ENCODE peak calls at places on chromosomes 16 and 17, in seven cellular contexts. One of them, this sample, is unnamed.

GRCh38 chr16:26269663-26270062 is 577.9 kb downstream of the HS3ST4 start:
- DNase-seq in MCF 10A: no peak
- DNase-seq in tibial artery: no peak
- DNase-seq in breast epithelium: no peak
- DNase-seq in heart left ventricle: no peak
- DNase-seq in activated CD8-positive, alpha-beta T cell treated with anti-CD3 and anti-CD28 coated beads for 36 hours: no peak
- DNase-seq in Panc1: no peak
- DNase-seq in this sample: no peak

GRCh38 chr16:85658504-85659326 is 30.0 kb downstream of the GINS2 start:
- DNase-seq in MCF 10A: no peak
- DNase-seq in tibial artery: no peak
- DNase-seq in breast epithelium: no peak
- DNase-seq in heart left ventricle: no peak
- DNase-seq in activated CD8-positive, alpha-beta T cell treated with anti-CD3 and anti-CD28 coated beads for 36 hours: no peak
- DNase-seq in Panc1: no peak
- DNase-seq in this sample: peak

GRCh38 chr17:59180626-59181025 is 25.1 kb downstream of the PRR11 start:
- DNase-seq in MCF 10A: no peak
- DNase-seq in tibial artery: no peak
- DNase-seq in breast epithelium: no peak
- DNase-seq in heart left ventricle: no peak
- DNase-seq in activated CD8-positive, alpha-beta T cell treated with anti-CD3 and anti-CD28 coated beads for 36 hours: no peak
- DNase-seq in Panc1: no peak
- DNase-seq in this sample: no peak

GRCh38 chr16:2874584-2875362 is 8.2 kb upstream of the FLYWCH2 start:
- DNase-seq in MCF 10A: peak
- DNase-seq in tibial artery: peak
- DNase-seq in breast epithelium: peak
- DNase-seq in heart left ventricle: peak
- DNase-seq in activated CD8-positive, alpha-beta T cell treated with anti-CD3 and anti-CD28 coated beads for 36 hours: peak
- DNase-seq in Panc1: no peak
- DNase-seq in this sample: no peak

GRCh38 chr17:13353590-13353989 is 248.1 kb downstream of the HS3ST3A1 start:
- DNase-seq in MCF 10A: no peak
- DNase-seq in tibial artery: no peak
- DNase-seq in breast epithelium: no peak
- DNase-seq in heart left ventricle: peak
- DNase-seq in activated CD8-positive, alpha-beta T cell treated with anti-CD3 and anti-CD28 coated beads for 36 hours: no peak
- DNase-seq in Panc1: no peak
- DNase-seq in this sample: no peak

GRCh38 chr16:3520398-3520797 is 19.6 kb downstream of the CLUAP1 start:
- DNase-seq in MCF 10A: no peak
- DNase-seq in tibial artery: no peak
- DNase-seq in breast epithelium: no peak
- DNase-seq in heart left ventricle: no peak
- DNase-seq in activated CD8-positive, alpha-beta T cell treated with anti-CD3 and anti-CD28 coated beads for 36 hours: no peak
- DNase-seq in Panc1: no peak
- DNase-seq in this sample: no peak

GRCh38 chr17:66964083-66964771 is at the start of gene CACNG4:
- DNase-seq in MCF 10A: no peak
- DNase-seq in tibial artery: no peak
- DNase-seq in breast epithelium: no peak
- DNase-seq in heart left ventricle: no peak
- DNase-seq in activated CD8-positive, alpha-beta T cell treated with anti-CD3 and anti-CD28 coated beads for 36 hours: no peak
- DNase-seq in Panc1: no peak
- DNase-seq in this sample: no peak

GRCh38 chr17:70172921-70173320 is 3.6 kb downstream of the KCNJ2 start:
- DNase-seq in MCF 10A: peak
- DNase-seq in tibial artery: no peak
- DNase-seq in breast epithelium: no peak
- DNase-seq in heart left ventricle: no peak
- DNase-seq in activated CD8-positive, alpha-beta T cell treated with anti-CD3 and anti-CD28 coated beads for 36 hours: no peak
- DNase-seq in Panc1: no peak
- DNase-seq in this sample: no peak

GRCh38 chr16:78478267-78478821 is 378.9 kb downstream of the WWOX start:
- DNase-seq in MCF 10A: peak
- DNase-seq in tibial artery: no peak
- DNase-seq in breast epithelium: no peak
- DNase-seq in heart left ventricle: no peak
- DNase-seq in activated CD8-positive, alpha-beta T cell treated with anti-CD3 and anti-CD28 coated beads for 36 hours: peak
- DNase-seq in Panc1: no peak
- DNase-seq in this sample: no peak

GRCh38 chr16:14125708-14126107 is 54.6 kb downstream of the MRTFB start:
- DNase-seq in MCF 10A: no peak
- DNase-seq in tibial artery: no peak
- DNase-seq in breast epithelium: no peak
- DNase-seq in heart left ventricle: no peak
- DNase-seq in activated CD8-positive, alpha-beta T cell treated with anti-CD3 and anti-CD28 coated beads for 36 hours: no peak
- DNase-seq in Panc1: no peak
- DNase-seq in this sample: no peak

GRCh38 chr16:26710475-26710874 is 356.3 kb upstream of the C16orf82 start:
- DNase-seq in MCF 10A: no peak
- DNase-seq in tibial artery: no peak
- DNase-seq in breast epithelium: no peak
- DNase-seq in heart left ventricle: no peak
- DNase-seq in activated CD8-positive, alpha-beta T cell treated with anti-CD3 and anti-CD28 coated beads for 36 hours: no peak
- DNase-seq in Panc1: no peak
- DNase-seq in this sample: no peak

GRCh38 chr17:2213291-2213960 is 90.2 kb downstream of the SMG6 start:
- DNase-seq in MCF 10A: no peak
- DNase-seq in tibial artery: no peak
- DNase-seq in breast epithelium: no peak
- DNase-seq in heart left ventricle: peak
- DNase-seq in activated CD8-positive, alpha-beta T cell treated with anti-CD3 and anti-CD28 coated beads for 36 hours: no peak
- DNase-seq in Panc1: no peak
- DNase-seq in this sample: no peak

GRCh38 chr17:59829217-59830006 is 63.3 kb downstream of the TUBD1 start:
- DNase-seq in MCF 10A: peak
- DNase-seq in tibial artery: no peak
- DNase-seq in breast epithelium: no peak
- DNase-seq in heart left ventricle: peak
- DNase-seq in activated CD8-positive, alpha-beta T cell treated with anti-CD3 and anti-CD28 coated beads for 36 hours: peak
- DNase-seq in Panc1: peak
- DNase-seq in this sample: no peak

GRCh38 chr17:56909742-56910508 is 3.9 kb downstream of the TRIM25 start:
- DNase-seq in MCF 10A: no peak
- DNase-seq in tibial artery: peak
- DNase-seq in breast epithelium: no peak
- DNase-seq in heart left ventricle: peak
- DNase-seq in activated CD8-positive, alpha-beta T cell treated with anti-CD3 and anti-CD28 coated beads for 36 hours: no peak
- DNase-seq in Panc1: no peak
- DNase-seq in this sample: no peak

GRCh38 chr16:70770968-70771552 is 29.9 kb downstream of the VAC14 start:
- DNase-seq in MCF 10A: peak
- DNase-seq in tibial artery: peak
- DNase-seq in breast epithelium: peak
- DNase-seq in heart left ventricle: peak
- DNase-seq in activated CD8-positive, alpha-beta T cell treated with anti-CD3 and anti-CD28 coated beads for 36 hours: peak
- DNase-seq in Panc1: peak
- DNase-seq in this sample: peak

GRCh38 chr16:25177831-25178688 is 38.7 kb upstream of the AQP8 start:
- DNase-seq in MCF 10A: no peak
- DNase-seq in tibial artery: no peak
- DNase-seq in breast epithelium: no peak
- DNase-seq in heart left ventricle: no peak
- DNase-seq in activated CD8-positive, alpha-beta T cell treated with anti-CD3 and anti-CD28 coated beads for 36 hours: no peak
- DNase-seq in Panc1: no peak
- DNase-seq in this sample: peak

GRCh38 chr16:75296606-75297005 is 45.2 kb upstream of the BCAR1 start:
- DNase-seq in MCF 10A: no peak
- DNase-seq in tibial artery: no peak
- DNase-seq in breast epithelium: no peak
- DNase-seq in heart left ventricle: peak
- DNase-seq in activated CD8-positive, alpha-beta T cell treated with anti-CD3 and anti-CD28 coated beads for 36 hours: no peak
- DNase-seq in Panc1: no peak
- DNase-seq in this sample: no peak

GRCh38 chr16:85083051-85083639 is 29.1 kb downstream of the CIBAR2 start:
- DNase-seq in MCF 10A: no peak
- DNase-seq in tibial artery: no peak
- DNase-seq in breast epithelium: no peak
- DNase-seq in heart left ventricle: no peak
- DNase-seq in activated CD8-positive, alpha-beta T cell treated with anti-CD3 and anti-CD28 coated beads for 36 hours: no peak
- DNase-seq in Panc1: no peak
- DNase-seq in this sample: no peak

GRCh38 chr17:50072130-50072529 is 16.2 kb downstream of the ITGA3 start:
- DNase-seq in MCF 10A: no peak
- DNase-seq in tibial artery: no peak
- DNase-seq in breast epithelium: no peak
- DNase-seq in heart left ventricle: no peak
- DNase-seq in activated CD8-positive, alpha-beta T cell treated with anti-CD3 and anti-CD28 coated beads for 36 hours: no peak
- DNase-seq in Panc1: no peak
- DNase-seq in this sample: peak

GRCh38 chr17:15019158-15019557 is 246.0 kb downstream of the PMP22 start:
- DNase-seq in MCF 10A: no peak
- DNase-seq in tibial artery: no peak
- DNase-seq in breast epithelium: no peak
- DNase-seq in heart left ventricle: no peak
- DNase-seq in activated CD8-positive, alpha-beta T cell treated with anti-CD3 and anti-CD28 coated beads for 36 hours: no peak
- DNase-seq in Panc1: no peak
- DNase-seq in this sample: no peak

GRCh38 chr16:74578433-74578832 is 28.5 kb downstream of the GLG1 start:
- DNase-seq in MCF 10A: no peak
- DNase-seq in tibial artery: no peak
- DNase-seq in breast epithelium: no peak
- DNase-seq in heart left ventricle: no peak
- DNase-seq in activated CD8-positive, alpha-beta T cell treated with anti-CD3 and anti-CD28 coated beads for 36 hours: no peak
- DNase-seq in Panc1: no peak
- DNase-seq in this sample: no peak

GRCh38 chr17:66967867-66968543 is 3.5 kb downstream of the CACNG4 start:
- DNase-seq in MCF 10A: no peak
- DNase-seq in tibial artery: no peak
- DNase-seq in breast epithelium: no peak
- DNase-seq in heart left ventricle: no peak
- DNase-seq in activated CD8-positive, alpha-beta T cell treated with anti-CD3 and anti-CD28 coated beads for 36 hours: no peak
- DNase-seq in Panc1: no peak
- DNase-seq in this sample: no peak

GRCh38 chr17:19306160-19307111 is 56.1 kb downstream of the B9D1 start:
- DNase-seq in MCF 10A: no peak
- DNase-seq in tibial artery: no peak
- DNase-seq in breast epithelium: no peak
- DNase-seq in heart left ventricle: no peak
- DNase-seq in activated CD8-positive, alpha-beta T cell treated with anti-CD3 and anti-CD28 coated beads for 36 hours: peak
- DNase-seq in Panc1: no peak
- DNase-seq in this sample: no peak

GRCh38 chr17:63431939-63432804 is 13.9 kb downstream of the CYB561 start:
- DNase-seq in MCF 10A: no peak
- DNase-seq in tibial artery: no peak
- DNase-seq in breast epithelium: no peak
- DNase-seq in heart left ventricle: no peak
- DNase-seq in activated CD8-positive, alpha-beta T cell treated with anti-CD3 and anti-CD28 coated beads for 36 hours: no peak
- DNase-seq in Panc1: no peak
- DNase-seq in this sample: peak

GRCh38 chr16:9826630-9827029 is 355.6 kb downstream of the GRIN2A start:
- DNase-seq in MCF 10A: no peak
- DNase-seq in tibial artery: no peak
- DNase-seq in breast epithelium: no peak
- DNase-seq in heart left ventricle: no peak
- DNase-seq in activated CD8-positive, alpha-beta T cell treated with anti-CD3 and anti-CD28 coated beads for 36 hours: no peak
- DNase-seq in Panc1: no peak
- DNase-seq in this sample: no peak
- TF ChIP-seq CTCF in MCF 10A: no peak
- TF ChIP-seq CTCF in tibial artery: no peak
- TF ChIP-seq CTCF in breast epithelium: no peak
- TF ChIP-seq CTCF in heart left ventricle: no peak
- TF ChIP-seq CTCF in activated CD8-positive, alpha-beta T cell treated with anti-CD3 and anti-CD28 coated beads for 36 hours: no peak
- TF ChIP-seq CTCF in Panc1: no peak
- TF ChIP-seq CTCF in this sample: no peak

DNA sequence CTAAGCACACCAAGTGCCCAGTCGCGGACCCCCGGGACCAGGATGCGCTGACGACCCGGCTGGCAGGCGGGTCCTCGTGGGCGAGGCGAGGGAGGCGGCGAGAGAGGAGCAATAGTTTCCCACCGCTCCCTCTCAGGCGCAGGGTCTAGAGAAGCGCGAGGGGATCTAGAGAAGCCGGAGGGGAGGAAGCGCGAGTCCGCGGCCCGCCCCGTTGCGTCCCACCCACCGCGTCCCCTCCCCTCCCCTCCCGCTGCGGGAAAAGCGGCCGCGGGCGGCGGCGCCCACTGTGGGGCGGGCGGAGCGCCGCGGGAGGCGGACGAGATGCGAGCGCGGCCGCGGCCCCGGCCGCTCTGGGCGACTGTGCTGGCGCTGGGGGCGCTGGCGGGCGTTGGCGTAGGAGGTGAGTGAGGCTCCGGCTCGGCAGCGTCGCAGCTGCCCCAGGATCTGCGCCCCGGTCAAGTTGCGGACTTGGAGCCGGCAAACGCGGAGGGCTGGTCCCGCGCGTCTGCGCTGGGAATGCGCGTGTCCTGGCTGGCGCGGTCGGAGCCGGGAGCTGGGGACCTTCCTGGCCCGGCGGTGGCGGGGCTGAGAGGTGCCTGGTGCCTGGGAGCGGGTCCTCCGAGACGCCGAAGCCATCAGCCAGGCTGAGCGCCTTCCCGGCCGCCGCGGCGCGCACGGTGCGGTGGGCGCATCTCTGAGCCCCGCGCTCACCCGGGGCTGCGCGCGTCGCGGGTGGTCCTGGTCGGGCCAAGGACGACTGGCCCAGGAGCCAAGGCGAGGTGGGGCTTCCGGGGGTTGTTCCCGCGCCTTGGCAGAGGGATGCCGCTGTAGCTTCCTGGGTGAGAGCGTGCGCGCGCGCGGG is at the start of gene ITGB3:
- DNase-seq in MCF 10A: peak
- DNase-seq in tibial artery: peak
- DNase-seq in breast epithelium: peak
- DNase-seq in heart left ventricle: peak
- DNase-seq in activated CD8-positive, alpha-beta T cell treated with anti-CD3 and anti-CD28 coated beads for 36 hours: peak
- DNase-seq in Panc1: no peak
- DNase-seq in this sample: no peak
- TF ChIP-seq CTCF in MCF 10A: no peak
- TF ChIP-seq CTCF in tibial artery: peak
- TF ChIP-seq CTCF in breast epithelium: no peak
- TF ChIP-seq CTCF in heart left ventricle: peak
- TF ChIP-seq CTCF in activated CD8-positive, alpha-beta T cell treated with anti-CD3 and anti-CD28 coated beads for 36 hours: peak
- TF ChIP-seq CTCF in Panc1: peak
- TF ChIP-seq CTCF in this sample: peak

DNA sequence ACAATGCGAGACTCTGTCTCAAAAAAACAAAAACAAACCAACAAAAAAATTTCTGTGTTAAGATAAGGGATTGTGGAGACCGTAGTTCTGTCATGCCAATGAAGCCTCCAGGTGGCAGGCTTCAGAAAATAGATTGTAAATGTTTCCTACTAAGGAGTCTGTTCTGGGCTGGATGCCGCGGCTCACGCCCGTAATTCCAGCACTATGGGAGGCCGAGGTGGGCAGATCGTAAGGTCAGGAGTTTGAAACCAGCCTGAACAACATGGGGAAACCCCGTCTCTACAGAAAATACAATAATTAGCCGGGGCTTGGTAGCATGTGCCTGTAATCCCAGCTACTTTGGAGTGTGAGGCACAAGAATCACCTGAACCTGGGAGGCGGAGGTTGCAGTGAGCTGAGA is 4.4 kb upstream of the SNX29 start:
- DNase-seq in MCF 10A: peak
- DNase-seq in tibial artery: no peak
- DNase-seq in breast epithelium: no peak
- DNase-seq in heart left ventricle: no peak
- DNase-seq in activated CD8-positive, alpha-beta T cell treated with anti-CD3 and anti-CD28 coated beads for 36 hours: no peak
- DNase-seq in Panc1: no peak
- DNase-seq in this sample: no peak
- TF ChIP-seq CTCF in MCF 10A: no peak
- TF ChIP-seq CTCF in tibial artery: no peak
- TF ChIP-seq CTCF in breast epithelium: no peak
- TF ChIP-seq CTCF in heart left ventricle: no peak
- TF ChIP-seq CTCF in activated CD8-positive, alpha-beta T cell treated with anti-CD3 and anti-CD28 coated beads for 36 hours: no peak
- TF ChIP-seq CTCF in Panc1: no peak
- TF ChIP-seq CTCF in this sample: peak

GRCh38 chr16:30445408-30446202 is at the start of gene SEPHS2:
- DNase-seq in MCF 10A: peak
- DNase-seq in tibial artery: peak
- DNase-seq in breast epithelium: peak
- DNase-seq in heart left ventricle: peak
- DNase-seq in activated CD8-positive, alpha-beta T cell treated with anti-CD3 and anti-CD28 coated beads for 36 hours: peak
- DNase-seq in Panc1: peak
- DNase-seq in this sample: peak
- TF ChIP-seq CTCF in MCF 10A: peak
- TF ChIP-seq CTCF in tibial artery: no peak
- TF ChIP-seq CTCF in breast epithelium: peak
- TF ChIP-seq CTCF in heart left ventricle: peak
- TF ChIP-seq CTCF in activated CD8-positive, alpha-beta T cell treated with anti-CD3 and anti-CD28 coated beads for 36 hours: peak
- TF ChIP-seq CTCF in Panc1: peak
- TF ChIP-seq CTCF in this sample: peak